ENCODE peak calls at places on chromosome 4, in five cellular contexts. I, C, L, Y and T are unnamed samples.

GRCh38 chr4:184811484-184812180 is 14.1 kb downstream of the ACSL1 start:
- DNase-seq in I (no peak), C (no peak), L (no peak), Y (no peak), T (no peak)

GRCh38 chr4:25767877-25768475 is 94.8 kb downstream of the SEL1L3 start:
- DNase-seq in I (peak), C (peak), L (peak), Y (no peak), T (peak)

GRCh38 chr4:25926473-25926872 is 12.5 kb downstream of the SMIM20 start:
- DNase-seq in I (peak), C (peak), L (peak), Y (no peak), T (no peak)

GRCh38 chr4:107153228-107153627 is 117.1 kb upstream of the DKK2 start:
- DNase-seq in I (peak), C (no peak), L (no peak), Y (no peak), T (no peak)

GRCh38 chr4:150722908-150723362 is 141.0 kb downstream of the MAB21L2 start:
- DNase-seq in I (peak), C (no peak), L (no peak), Y (no peak), T (no peak)

GRCh38 chr4:25861422-25861926 is 1.3 kb downstream of the SEL1L3 start:
- DNase-seq in I (no peak), C (peak), L (no peak), Y (no peak), T (no peak)

GRCh38 chr4:43353552-43353951 is 461.0 kb downstream of the GRXCR1 start:
- DNase-seq in I (no peak), C (no peak), L (no peak), Y (no peak), T (no peak)

GRCh38 chr4:138910914-138911336 is 104.7 kb upstream of the NOCT start:
- DNase-seq in I (peak), C (no peak), L (peak), Y (no peak), T (no peak)

GRCh38 chr4:67122029-67122428 is 423.3 kb downstream of the CENPC start:
- DNase-seq in I (peak), C (peak), L (no peak), Y (no peak), T (no peak)